ENCODE peak calls at places on chromosomes 2 and 18, in seven cellular contexts. One of them, this sample, is unnamed.

GRCh38 chr2:54641988-54642387 is 81.5 kb upstream of the EML6 start:
- DNase-seq in stomach: peak
- DNase-seq in midbrain: peak
- DNase-seq in AG20443: no peak
- DNase-seq in thyroid gland: no peak
- DNase-seq in astrocyte of the spinal cord: no peak
- DNase-seq in amniotic epithelial cell: no peak
- DNase-seq in this sample: no peak

GRCh38 chr2:96816836-96817702 is 1.0 kb downstream of the CNNM3 start:
- DNase-seq in midbrain: no peak
- DNase-seq in stomach: no peak
- DNase-seq in astrocyte of the spinal cord: peak
- DNase-seq in AG20443: no peak
- DNase-seq in amniotic epithelial cell: peak
- DNase-seq in thyroid gland: peak
- DNase-seq in this sample: no peak

GRCh38 chr2:30798536-30798991 is 8.7 kb downstream of the CAPN13 start:
- DNase-seq in thyroid gland: no peak
- DNase-seq in midbrain: no peak
- DNase-seq in stomach: no peak
- DNase-seq in amniotic epithelial cell: no peak
- DNase-seq in AG20443: no peak
- DNase-seq in astrocyte of the spinal cord: no peak
- DNase-seq in this sample: no peak

GRCh38 chr2:562391-563364 is 114.5 kb downstream of the TMEM18 start:
- DNase-seq in AG20443: no peak
- DNase-seq in midbrain: no peak
- DNase-seq in thyroid gland: no peak
- DNase-seq in stomach: no peak
- DNase-seq in amniotic epithelial cell: no peak
- DNase-seq in astrocyte of the spinal cord: no peak
- DNase-seq in this sample: no peak

GRCh38 chr2:21363364-21363763 is 239.6 kb downstream of the TDRD15 start:
- DNase-seq in stomach: no peak
- DNase-seq in astrocyte of the spinal cord: no peak
- DNase-seq in thyroid gland: no peak
- DNase-seq in AG20443: no peak
- DNase-seq in amniotic epithelial cell: no peak
- DNase-seq in midbrain: no peak
- DNase-seq in this sample: no peak

GRCh38 chr2:235131334-235132305 is 179.8 kb downstream of the SH3BP4 start:
- DNase-seq in stomach: no peak
- DNase-seq in AG20443: no peak
- DNase-seq in amniotic epithelial cell: no peak
- DNase-seq in midbrain: peak
- DNase-seq in thyroid gland: no peak
- DNase-seq in astrocyte of the spinal cord: no peak
- DNase-seq in this sample: no peak

GRCh38 chr2:49178656-49179055 is 24.3 kb upstream of the FSHR start:
- DNase-seq in stomach: no peak
- DNase-seq in AG20443: no peak
- DNase-seq in thyroid gland: no peak
- DNase-seq in astrocyte of the spinal cord: no peak
- DNase-seq in midbrain: no peak
- DNase-seq in amniotic epithelial cell: no peak
- DNase-seq in this sample: no peak

GRCh38 chr18:3256693-3257626 is 5.0 kb upstream of the MYL12B start:
- DNase-seq in amniotic epithelial cell: peak
- DNase-seq in astrocyte of the spinal cord: peak
- DNase-seq in AG20443: peak
- DNase-seq in midbrain: no peak
- DNase-seq in thyroid gland: peak
- DNase-seq in stomach: peak
- DNase-seq in this sample: no peak

GRCh38 chr2:234823877-234824376 is 127.9 kb upstream of the SH3BP4 start:
- DNase-seq in midbrain: no peak
- DNase-seq in amniotic epithelial cell: peak
- DNase-seq in thyroid gland: no peak
- DNase-seq in stomach: no peak
- DNase-seq in astrocyte of the spinal cord: peak
- DNase-seq in AG20443: peak
- DNase-seq in this sample: peak

GRCh38 chr18:6994053-6994452 is 123.5 kb downstream of the LAMA1 start:
- DNase-seq in midbrain: no peak
- DNase-seq in AG20443: peak
- DNase-seq in amniotic epithelial cell: no peak
- DNase-seq in stomach: no peak
- DNase-seq in thyroid gland: peak
- DNase-seq in astrocyte of the spinal cord: no peak
- DNase-seq in this sample: no peak

This sample was measured in right atrium auricular region.